ENCODE peak calls at places on chromosomes 5 and 9, in eight cellular contexts. One of them, this sample, is unnamed.

GRCh38 chr5:113147088-113147487 is 170.5 kb downstream of the DCP2 start:
- DNase-seq in GM04503: peak; percentile 82
- DNase-seq in Calu3: no peak
- DNase-seq in OCI-LY7: no peak
- DNase-seq in stimulated activated naive CD8-positive, alpha-beta T cell treated with anti-CD3 and anti-CD28 coated beads, Interleukin-15, Interleukin-2, amounts not matched to agents 100 U/mL and 50 U/mL, for 24 hours: no peak
- DNase-seq in stimulated activated CD8-positive, alpha-beta memory T cell treated with anti-CD3 and anti-CD28 coated beads, Interleukin-12 subunit alpha, Interleukin-12 subunit beta, amount 100 ng/mL, for 4 hours: no peak
- DNase-seq in stimulated activated CD4-positive, alpha-beta T cell treated with anti-CD3 and anti-CD28 coated beads, Interleukin-4, amount 100 ng/mL, for 1 hour: no peak
- DNase-seq in mucosa of descending colon: no peak
- DNase-seq in this sample: peak; percentile 76

GRCh38 chr9:93258818-93259489 is 75.0 kb downstream of the WNK2 start:
- DNase-seq in GM04503: no peak
- DNase-seq in Calu3: no peak
- DNase-seq in OCI-LY7: no peak
- DNase-seq in stimulated activated naive CD8-positive, alpha-beta T cell treated with anti-CD3 and anti-CD28 coated beads, Interleukin-15, Interleukin-2, amounts not matched to agents 100 U/mL and 50 U/mL, for 24 hours: no peak
- DNase-seq in stimulated activated CD8-positive, alpha-beta memory T cell treated with anti-CD3 and anti-CD28 coated beads, Interleukin-12 subunit alpha, Interleukin-12 subunit beta, amount 100 ng/mL, for 4 hours: no peak
- DNase-seq in stimulated activated CD4-positive, alpha-beta T cell treated with anti-CD3 and anti-CD28 coated beads, Interleukin-4, amount 100 ng/mL, for 1 hour: no peak
- DNase-seq in mucosa of descending colon: no peak
- DNase-seq in this sample: no peak

GRCh38 chr5:164360589-164360988 is 855.2 kb downstream of the MAT2B start:
- DNase-seq in GM04503: no peak
- DNase-seq in Calu3: no peak
- DNase-seq in OCI-LY7: no peak
- DNase-seq in stimulated activated naive CD8-positive, alpha-beta T cell treated with anti-CD3 and anti-CD28 coated beads, Interleukin-15, Interleukin-2, amounts not matched to agents 100 U/mL and 50 U/mL, for 24 hours: no peak
- DNase-seq in stimulated activated CD8-positive, alpha-beta memory T cell treated with anti-CD3 and anti-CD28 coated beads, Interleukin-12 subunit alpha, Interleukin-12 subunit beta, amount 100 ng/mL, for 4 hours: no peak
- DNase-seq in stimulated activated CD4-positive, alpha-beta T cell treated with anti-CD3 and anti-CD28 coated beads, Interleukin-4, amount 100 ng/mL, for 1 hour: no peak
- DNase-seq in mucosa of descending colon: no peak
- DNase-seq in this sample: no peak

GRCh38 chr5:170534941-170535340 is 31.1 kb downstream of the KCNIP1 start:
- DNase-seq in GM04503: no peak
- DNase-seq in Calu3: no peak
- DNase-seq in OCI-LY7: no peak
- DNase-seq in stimulated activated naive CD8-positive, alpha-beta T cell treated with anti-CD3 and anti-CD28 coated beads, Interleukin-15, Interleukin-2, amounts not matched to agents 100 U/mL and 50 U/mL, for 24 hours: no peak
- DNase-seq in stimulated activated CD8-positive, alpha-beta memory T cell treated with anti-CD3 and anti-CD28 coated beads, Interleukin-12 subunit alpha, Interleukin-12 subunit beta, amount 100 ng/mL, for 4 hours: no peak
- DNase-seq in stimulated activated CD4-positive, alpha-beta T cell treated with anti-CD3 and anti-CD28 coated beads, Interleukin-4, amount 100 ng/mL, for 1 hour: no peak
- DNase-seq in mucosa of descending colon: no peak
- DNase-seq in this sample: no peak

GRCh38 chr5:53360811-53361210 is 119.6 kb upstream of the FST start:
- DNase-seq in GM04503: no peak
- DNase-seq in Calu3: peak; percentile 34
- DNase-seq in OCI-LY7: no peak
- DNase-seq in stimulated activated naive CD8-positive, alpha-beta T cell treated with anti-CD3 and anti-CD28 coated beads, Interleukin-15, Interleukin-2, amounts not matched to agents 100 U/mL and 50 U/mL, for 24 hours: no peak
- DNase-seq in stimulated activated CD8-positive, alpha-beta memory T cell treated with anti-CD3 and anti-CD28 coated beads, Interleukin-12 subunit alpha, Interleukin-12 subunit beta, amount 100 ng/mL, for 4 hours: no peak
- DNase-seq in stimulated activated CD4-positive, alpha-beta T cell treated with anti-CD3 and anti-CD28 coated beads, Interleukin-4, amount 100 ng/mL, for 1 hour: no peak
- DNase-seq in mucosa of descending colon: no peak
- DNase-seq in this sample: peak; percentile 70

GRCh38 chr9:124045076-124045829 is 33.7 kb downstream of the LHX2 start:
- DNase-seq in GM04503: no peak
- DNase-seq in Calu3: no peak
- DNase-seq in OCI-LY7: no peak
- DNase-seq in stimulated activated naive CD8-positive, alpha-beta T cell treated with anti-CD3 and anti-CD28 coated beads, Interleukin-15, Interleukin-2, amounts not matched to agents 100 U/mL and 50 U/mL, for 24 hours: peak; percentile 21
- DNase-seq in stimulated activated CD8-positive, alpha-beta memory T cell treated with anti-CD3 and anti-CD28 coated beads, Interleukin-12 subunit alpha, Interleukin-12 subunit beta, amount 100 ng/mL, for 4 hours: no peak
- DNase-seq in stimulated activated CD4-positive, alpha-beta T cell treated with anti-CD3 and anti-CD28 coated beads, Interleukin-4, amount 100 ng/mL, for 1 hour: no peak
- DNase-seq in mucosa of descending colon: peak; percentile 58
- DNase-seq in this sample: peak; percentile 68

GRCh38 chr9:107638922-107639321 is 149.4 kb upstream of the KLF4 start:
- DNase-seq in GM04503: no peak
- DNase-seq in Calu3: no peak
- DNase-seq in OCI-LY7: peak; percentile 1
- DNase-seq in stimulated activated naive CD8-positive, alpha-beta T cell treated with anti-CD3 and anti-CD28 coated beads, Interleukin-15, Interleukin-2, amounts not matched to agents 100 U/mL and 50 U/mL, for 24 hours: no peak
- DNase-seq in stimulated activated CD8-positive, alpha-beta memory T cell treated with anti-CD3 and anti-CD28 coated beads, Interleukin-12 subunit alpha, Interleukin-12 subunit beta, amount 100 ng/mL, for 4 hours: no peak
- DNase-seq in stimulated activated CD4-positive, alpha-beta T cell treated with anti-CD3 and anti-CD28 coated beads, Interleukin-4, amount 100 ng/mL, for 1 hour: no peak
- DNase-seq in mucosa of descending colon: peak; percentile 85
- DNase-seq in this sample: peak; percentile 66

GRCh38 chr9:116072046-116072445 is 81.5 kb upstream of the PAPPA start:
- DNase-seq in GM04503: no peak
- DNase-seq in Calu3: no peak
- DNase-seq in OCI-LY7: no peak
- DNase-seq in stimulated activated naive CD8-positive, alpha-beta T cell treated with anti-CD3 and anti-CD28 coated beads, Interleukin-15, Interleukin-2, amounts not matched to agents 100 U/mL and 50 U/mL, for 24 hours: no peak
- DNase-seq in stimulated activated CD8-positive, alpha-beta memory T cell treated with anti-CD3 and anti-CD28 coated beads, Interleukin-12 subunit alpha, Interleukin-12 subunit beta, amount 100 ng/mL, for 4 hours: no peak
- DNase-seq in stimulated activated CD4-positive, alpha-beta T cell treated with anti-CD3 and anti-CD28 coated beads, Interleukin-4, amount 100 ng/mL, for 1 hour: no peak
- DNase-seq in mucosa of descending colon: no peak
- DNase-seq in this sample: no peak

GRCh38 chr5:98816574-98817222 is 43.2 kb downstream of the RGMB start:
- DNase-seq in GM04503: no peak
- DNase-seq in Calu3: peak; percentile 73
- DNase-seq in OCI-LY7: no peak
- DNase-seq in stimulated activated naive CD8-positive, alpha-beta T cell treated with anti-CD3 and anti-CD28 coated beads, Interleukin-15, Interleukin-2, amounts not matched to agents 100 U/mL and 50 U/mL, for 24 hours: no peak
- DNase-seq in stimulated activated CD8-positive, alpha-beta memory T cell treated with anti-CD3 and anti-CD28 coated beads, Interleukin-12 subunit alpha, Interleukin-12 subunit beta, amount 100 ng/mL, for 4 hours: no peak
- DNase-seq in stimulated activated CD4-positive, alpha-beta T cell treated with anti-CD3 and anti-CD28 coated beads, Interleukin-4, amount 100 ng/mL, for 1 hour: no peak
- DNase-seq in mucosa of descending colon: peak; percentile 57
- DNase-seq in this sample: no peak

GRCh38 chr9:72315089-72315509 is 49.9 kb downstream of the ZFAND5 start:
- DNase-seq in GM04503: no peak
- DNase-seq in Calu3: peak; percentile 59
- DNase-seq in OCI-LY7: no peak
- DNase-seq in stimulated activated naive CD8-positive, alpha-beta T cell treated with anti-CD3 and anti-CD28 coated beads, Interleukin-15, Interleukin-2, amounts not matched to agents 100 U/mL and 50 U/mL, for 24 hours: no peak
- DNase-seq in stimulated activated CD8-positive, alpha-beta memory T cell treated with anti-CD3 and anti-CD28 coated beads, Interleukin-12 subunit alpha, Interleukin-12 subunit beta, amount 100 ng/mL, for 4 hours: no peak
- DNase-seq in stimulated activated CD4-positive, alpha-beta T cell treated with anti-CD3 and anti-CD28 coated beads, Interleukin-4, amount 100 ng/mL, for 1 hour: no peak
- DNase-seq in mucosa of descending colon: peak; percentile 63
- DNase-seq in this sample: peak; percentile 50

GRCh38 chr5:132064738-132065331 is 4.4 kb downstream of the IL3 start:
- DNase-seq in GM04503: peak; percentile 16
- DNase-seq in Calu3: peak; percentile 90
- DNase-seq in OCI-LY7: peak; percentile 80
- DNase-seq in stimulated activated naive CD8-positive, alpha-beta T cell treated with anti-CD3 and anti-CD28 coated beads, Interleukin-15, Interleukin-2, amounts not matched to agents 100 U/mL and 50 U/mL, for 24 hours: peak; percentile 90
- DNase-seq in stimulated activated CD8-positive, alpha-beta memory T cell treated with anti-CD3 and anti-CD28 coated beads, Interleukin-12 subunit alpha, Interleukin-12 subunit beta, amount 100 ng/mL, for 4 hours: peak; percentile 46
- DNase-seq in stimulated activated CD4-positive, alpha-beta T cell treated with anti-CD3 and anti-CD28 coated beads, Interleukin-4, amount 100 ng/mL, for 1 hour: peak; percentile 78
- DNase-seq in mucosa of descending colon: peak; percentile 49
- DNase-seq in this sample: peak; percentile 88

GRCh38 chr5:40669606-40670005 is 10.1 kb upstream of the PTGER4 start:
- DNase-seq in GM04503: no peak
- DNase-seq in Calu3: no peak
- DNase-seq in OCI-LY7: no peak
- DNase-seq in stimulated activated naive CD8-positive, alpha-beta T cell treated with anti-CD3 and anti-CD28 coated beads, Interleukin-15, Interleukin-2, amounts not matched to agents 100 U/mL and 50 U/mL, for 24 hours: no peak
- DNase-seq in stimulated activated CD8-positive, alpha-beta memory T cell treated with anti-CD3 and anti-CD28 coated beads, Interleukin-12 subunit alpha, Interleukin-12 subunit beta, amount 100 ng/mL, for 4 hours: no peak
- DNase-seq in stimulated activated CD4-positive, alpha-beta T cell treated with anti-CD3 and anti-CD28 coated beads, Interleukin-4, amount 100 ng/mL, for 1 hour: no peak
- DNase-seq in mucosa of descending colon: no peak
- DNase-seq in this sample: no peak

GRCh38 chr9:128892223-128892892 is 10.4 kb downstream of the LRRC8A start:
- DNase-seq in GM04503: peak; percentile 72
- DNase-seq in Calu3: peak; percentile 85
- DNase-seq in OCI-LY7: no peak
- DNase-seq in stimulated activated naive CD8-positive, alpha-beta T cell treated with anti-CD3 and anti-CD28 coated beads, Interleukin-15, Interleukin-2, amounts not matched to agents 100 U/mL and 50 U/mL, for 24 hours: peak; percentile 38
- DNase-seq in stimulated activated CD8-positive, alpha-beta memory T cell treated with anti-CD3 and anti-CD28 coated beads, Interleukin-12 subunit alpha, Interleukin-12 subunit beta, amount 100 ng/mL, for 4 hours: peak; percentile 23
- DNase-seq in stimulated activated CD4-positive, alpha-beta T cell treated with anti-CD3 and anti-CD28 coated beads, Interleukin-4, amount 100 ng/mL, for 1 hour: no peak
- DNase-seq in mucosa of descending colon: peak; percentile 91
- DNase-seq in this sample: peak; percentile 96

GRCh38 chr9:127333326-127334064 is 63.5 kb upstream of the SLC2A8 start:
- DNase-seq in GM04503: no peak
- DNase-seq in Calu3: no peak
- DNase-seq in OCI-LY7: no peak
- DNase-seq in stimulated activated naive CD8-positive, alpha-beta T cell treated with anti-CD3 and anti-CD28 coated beads, Interleukin-15, Interleukin-2, amounts not matched to agents 100 U/mL and 50 U/mL, for 24 hours: no peak
- DNase-seq in stimulated activated CD8-positive, alpha-beta memory T cell treated with anti-CD3 and anti-CD28 coated beads, Interleukin-12 subunit alpha, Interleukin-12 subunit beta, amount 100 ng/mL, for 4 hours: no peak
- DNase-seq in stimulated activated CD4-positive, alpha-beta T cell treated with anti-CD3 and anti-CD28 coated beads, Interleukin-4, amount 100 ng/mL, for 1 hour: no peak
- DNase-seq in mucosa of descending colon: no peak
- DNase-seq in this sample: no peak

GRCh38 chr9:120307599-120307998 is 272.4 kb downstream of the CDK5RAP2 start:
- DNase-seq in GM04503: no peak
- DNase-seq in Calu3: no peak
- DNase-seq in OCI-LY7: no peak
- DNase-seq in stimulated activated naive CD8-positive, alpha-beta T cell treated with anti-CD3 and anti-CD28 coated beads, Interleukin-15, Interleukin-2, amounts not matched to agents 100 U/mL and 50 U/mL, for 24 hours: no peak
- DNase-seq in stimulated activated CD8-positive, alpha-beta memory T cell treated with anti-CD3 and anti-CD28 coated beads, Interleukin-12 subunit alpha, Interleukin-12 subunit beta, amount 100 ng/mL, for 4 hours: no peak
- DNase-seq in stimulated activated CD4-positive, alpha-beta T cell treated with anti-CD3 and anti-CD28 coated beads, Interleukin-4, amount 100 ng/mL, for 1 hour: no peak
- DNase-seq in mucosa of descending colon: no peak
- DNase-seq in this sample: no peak

GRCh38 chr5:86008704-86009103 is 609.0 kb upstream of the COX7C start:
- DNase-seq in GM04503: no peak
- DNase-seq in Calu3: peak; percentile 25
- DNase-seq in OCI-LY7: no peak
- DNase-seq in stimulated activated naive CD8-positive, alpha-beta T cell treated with anti-CD3 and anti-CD28 coated beads, Interleukin-15, Interleukin-2, amounts not matched to agents 100 U/mL and 50 U/mL, for 24 hours: no peak
- DNase-seq in stimulated activated CD8-positive, alpha-beta memory T cell treated with anti-CD3 and anti-CD28 coated beads, Interleukin-12 subunit alpha, Interleukin-12 subunit beta, amount 100 ng/mL, for 4 hours: no peak
- DNase-seq in stimulated activated CD4-positive, alpha-beta T cell treated with anti-CD3 and anti-CD28 coated beads, Interleukin-4, amount 100 ng/mL, for 1 hour: no peak
- DNase-seq in mucosa of descending colon: no peak
- DNase-seq in this sample: no peak

GRCh38 chr5:123673107-123673506 is 161.1 kb downstream of the CSNK1G3 start:
- DNase-seq in GM04503: no peak
- DNase-seq in Calu3: no peak
- DNase-seq in OCI-LY7: no peak
- DNase-seq in stimulated activated naive CD8-positive, alpha-beta T cell treated with anti-CD3 and anti-CD28 coated beads, Interleukin-15, Interleukin-2, amounts not matched to agents 100 U/mL and 50 U/mL, for 24 hours: no peak
- DNase-seq in stimulated activated CD8-positive, alpha-beta memory T cell treated with anti-CD3 and anti-CD28 coated beads, Interleukin-12 subunit alpha, Interleukin-12 subunit beta, amount 100 ng/mL, for 4 hours: no peak
- DNase-seq in stimulated activated CD4-positive, alpha-beta T cell treated with anti-CD3 and anti-CD28 coated beads, Interleukin-4, amount 100 ng/mL, for 1 hour: no peak
- DNase-seq in mucosa of descending colon: no peak
- DNase-seq in this sample: peak; percentile 3

GRCh38 chr5:138024117-138024516 is 8.8 kb downstream of the FAM13B start:
- DNase-seq in GM04503: no peak
- DNase-seq in Calu3: no peak
- DNase-seq in OCI-LY7: no peak
- DNase-seq in stimulated activated naive CD8-positive, alpha-beta T cell treated with anti-CD3 and anti-CD28 coated beads, Interleukin-15, Interleukin-2, amounts not matched to agents 100 U/mL and 50 U/mL, for 24 hours: no peak
- DNase-seq in stimulated activated CD8-positive, alpha-beta memory T cell treated with anti-CD3 and anti-CD28 coated beads, Interleukin-12 subunit alpha, Interleukin-12 subunit beta, amount 100 ng/mL, for 4 hours: no peak
- DNase-seq in stimulated activated CD4-positive, alpha-beta T cell treated with anti-CD3 and anti-CD28 coated beads, Interleukin-4, amount 100 ng/mL, for 1 hour: no peak
- DNase-seq in mucosa of descending colon: no peak
- DNase-seq in this sample: no peak

GRCh38 chr5:160230686-160231527 is 1.6 kb downstream of the FABP6 start:
- DNase-seq in GM04503: peak; percentile 3
- DNase-seq in Calu3: peak; percentile 25
- DNase-seq in OCI-LY7: no peak
- DNase-seq in stimulated activated naive CD8-positive, alpha-beta T cell treated with anti-CD3 and anti-CD28 coated beads, Interleukin-15, Interleukin-2, amounts not matched to agents 100 U/mL and 50 U/mL, for 24 hours: no peak
- DNase-seq in stimulated activated CD8-positive, alpha-beta memory T cell treated with anti-CD3 and anti-CD28 coated beads, Interleukin-12 subunit alpha, Interleukin-12 subunit beta, amount 100 ng/mL, for 4 hours: no peak
- DNase-seq in stimulated activated CD4-positive, alpha-beta T cell treated with anti-CD3 and anti-CD28 coated beads, Interleukin-4, amount 100 ng/mL, for 1 hour: no peak
- DNase-seq in mucosa of descending colon: no peak
- DNase-seq in this sample: peak; percentile 45

GRCh38 chr9:71854811-71855210 is 56.2 kb downstream of the ABHD17B start:
- DNase-seq in GM04503: no peak
- DNase-seq in Calu3: no peak
- DNase-seq in OCI-LY7: no peak
- DNase-seq in stimulated activated naive CD8-positive, alpha-beta T cell treated with anti-CD3 and anti-CD28 coated beads, Interleukin-15, Interleukin-2, amounts not matched to agents 100 U/mL and 50 U/mL, for 24 hours: no peak
- DNase-seq in stimulated activated CD8-positive, alpha-beta memory T cell treated with anti-CD3 and anti-CD28 coated beads, Interleukin-12 subunit alpha, Interleukin-12 subunit beta, amount 100 ng/mL, for 4 hours: no peak
- DNase-seq in stimulated activated CD4-positive, alpha-beta T cell treated with anti-CD3 and anti-CD28 coated beads, Interleukin-4, amount 100 ng/mL, for 1 hour: no peak
- DNase-seq in mucosa of descending colon: no peak
- DNase-seq in this sample: no peak

GRCh38 chr9:17082343-17082742 is 52.5 kb upstream of the CNTLN start:
- DNase-seq in GM04503: no peak
- DNase-seq in Calu3: no peak
- DNase-seq in OCI-LY7: no peak
- DNase-seq in stimulated activated naive CD8-positive, alpha-beta T cell treated with anti-CD3 and anti-CD28 coated beads, Interleukin-15, Interleukin-2, amounts not matched to agents 100 U/mL and 50 U/mL, for 24 hours: no peak
- DNase-seq in stimulated activated CD8-positive, alpha-beta memory T cell treated with anti-CD3 and anti-CD28 coated beads, Interleukin-12 subunit alpha, Interleukin-12 subunit beta, amount 100 ng/mL, for 4 hours: no peak
- DNase-seq in stimulated activated CD4-positive, alpha-beta T cell treated with anti-CD3 and anti-CD28 coated beads, Interleukin-4, amount 100 ng/mL, for 1 hour: no peak
- DNase-seq in mucosa of descending colon: no peak
- DNase-seq in this sample: no peak

GRCh38 chr5:56337715-56338319 is 104.7 kb upstream of the ANKRD55 start:
- DNase-seq in GM04503: no peak
- DNase-seq in Calu3: no peak
- DNase-seq in OCI-LY7: no peak
- DNase-seq in stimulated activated naive CD8-positive, alpha-beta T cell treated with anti-CD3 and anti-CD28 coated beads, Interleukin-15, Interleukin-2, amounts not matched to agents 100 U/mL and 50 U/mL, for 24 hours: no peak
- DNase-seq in stimulated activated CD8-positive, alpha-beta memory T cell treated with anti-CD3 and anti-CD28 coated beads, Interleukin-12 subunit alpha, Interleukin-12 subunit beta, amount 100 ng/mL, for 4 hours: no peak
- DNase-seq in stimulated activated CD4-positive, alpha-beta T cell treated with anti-CD3 and anti-CD28 coated beads, Interleukin-4, amount 100 ng/mL, for 1 hour: no peak
- DNase-seq in mucosa of descending colon: no peak
- DNase-seq in this sample: no peak

GRCh38 chr9:18346761-18347160 is 127.2 kb upstream of the ADAMTSL1 start:
- DNase-seq in GM04503: no peak
- DNase-seq in Calu3: no peak
- DNase-seq in OCI-LY7: no peak
- DNase-seq in stimulated activated naive CD8-positive, alpha-beta T cell treated with anti-CD3 and anti-CD28 coated beads, Interleukin-15, Interleukin-2, amounts not matched to agents 100 U/mL and 50 U/mL, for 24 hours: no peak
- DNase-seq in stimulated activated CD8-positive, alpha-beta memory T cell treated with anti-CD3 and anti-CD28 coated beads, Interleukin-12 subunit alpha, Interleukin-12 subunit beta, amount 100 ng/mL, for 4 hours: no peak
- DNase-seq in stimulated activated CD4-positive, alpha-beta T cell treated with anti-CD3 and anti-CD28 coated beads, Interleukin-4, amount 100 ng/mL, for 1 hour: no peak
- DNase-seq in mucosa of descending colon: no peak
- DNase-seq in this sample: no peak

GRCh38 chr5:9895305-9895650 is 265.1 kb upstream of the TAS2R1 start:
- DNase-seq in GM04503: no peak
- DNase-seq in Calu3: no peak
- DNase-seq in OCI-LY7: no peak
- DNase-seq in stimulated activated naive CD8-positive, alpha-beta T cell treated with anti-CD3 and anti-CD28 coated beads, Interleukin-15, Interleukin-2, amounts not matched to agents 100 U/mL and 50 U/mL, for 24 hours: no peak
- DNase-seq in stimulated activated CD8-positive, alpha-beta memory T cell treated with anti-CD3 and anti-CD28 coated beads, Interleukin-12 subunit alpha, Interleukin-12 subunit beta, amount 100 ng/mL, for 4 hours: no peak
- DNase-seq in stimulated activated CD4-positive, alpha-beta T cell treated with anti-CD3 and anti-CD28 coated beads, Interleukin-4, amount 100 ng/mL, for 1 hour: no peak
- DNase-seq in mucosa of descending colon: no peak
- DNase-seq in this sample: no peak

This sample was measured in AG08395.